ENCODE peak calls at places on chromosomes 2 and 18, in seven cellular contexts. A is fibroblast of lung, L is ovary, F is neural progenitor cell, T is GM12878, H is esophagus muscularis mucosa, M is adrenal gland. Y is an unnamed sample.

GRCh38 chr2:160952462-160952861 is 207.8 kb upstream of the TANK start:
- DNase-seq in T (no peak), L (no peak), M (peak; percentile 78), A (peak; percentile 79), H (no peak), F (peak; percentile 58), Y (peak; percentile 20)

GRCh38 chr2:236119476-236119875 is 48.7 kb downstream of the GBX2 start:
- DNase-seq in A (no peak), T (no peak), F (no peak), L (no peak), H (no peak), M (no peak), Y (no peak)

GRCh38 chr18:51195602-51196115 is 1.8 kb downstream of the MEX3C start:
- DNase-seq in H (no peak), L (no peak), A (peak; percentile 80), M (peak; percentile 30), T (no peak), F (peak; percentile 87), Y (peak; percentile 29)

GRCh38 chr2:239600650-239601049 is 199.8 kb upstream of the HDAC4 start:
- DNase-seq in T (no peak), M (no peak), H (no peak), A (no peak), F (no peak), L (no peak), Y (no peak)

GRCh38 chr18:5417342-5417741 is 121.8 kb upstream of the ZBTB14 start:
- DNase-seq in M (peak; percentile 49), F (no peak), H (no peak), A (peak; percentile 2), L (no peak), T (no peak), Y (no peak)

GRCh38 chr2:192749606-192750200 is 555.0 kb upstream of the TMEFF2 start:
- DNase-seq in L (no peak), H (no peak), T (no peak), M (no peak), A (peak; percentile 0), F (peak; percentile 38), Y (no peak)

GRCh38 chr18:75066936-75067335 is 142.0 kb downstream of the PTGR3 start:
- DNase-seq in L (no peak), H (no peak), F (no peak), T (no peak), M (peak; percentile 11), A (no peak), Y (no peak)

GRCh38 chr18:69845588-69846506 is 101.8 kb downstream of the CD226 start:
- DNase-seq in H (no peak), A (peak; percentile 15), L (no peak), F (no peak), M (no peak), T (no peak), Y (peak; percentile 12)

GRCh38 chr18:5895300-5895885 is at the start of gene TMEM200C:
- DNase-seq in F (peak; percentile 90), T (no peak), A (peak; percentile 49), L (peak; percentile 40), M (peak; percentile 37), H (no peak), Y (no peak)

GRCh38 chr18:28961669-28962228 is 784.8 kb upstream of the CDH2 start:
- DNase-seq in H (no peak), A (peak; percentile 6), T (no peak), M (no peak), F (peak; percentile 73), L (no peak), Y (no peak)

GRCh38 chr2:119025762-119026351 is 83.9 kb downstream of the MARCO start:
- DNase-seq in M (no peak), A (no peak), T (no peak), F (no peak), H (peak; percentile 90), L (no peak), Y (no peak)

GRCh38 chr2:29071032-29071975 is 3.0 kb downstream of the PCARE start:
- DNase-seq in H (no peak), L (no peak), T (no peak), A (no peak), M (no peak), F (no peak), Y (no peak)

GRCh38 chr2:30770791-30771190 is 36.5 kb downstream of the CAPN13 start:
- DNase-seq in F (no peak), H (peak; percentile 89), T (no peak), A (no peak), L (no peak), M (no peak), Y (no peak)

GRCh38 chr2:30300456-30301221 is 69.3 kb downstream of the LBH start:
- DNase-seq in M (peak; percentile 8), F (peak; percentile 12), H (no peak), L (no peak), A (peak; percentile 93), T (no peak), Y (no peak)

GRCh38 chr18:60020107-60020925 is 120.5 kb downstream of the PMAIP1 start:
- DNase-seq in F (peak; percentile 1), T (no peak), H (no peak), A (peak; percentile 60), L (no peak), M (no peak), Y (no peak)

GRCh38 chr18:10343778-10344177 is 110.7 kb upstream of the APCDD1 start:
- DNase-seq in A (no peak), M (no peak), T (no peak), H (peak; percentile 79), L (no peak), F (no peak), Y (no peak)

GRCh38 chr2:191215666-191216065 is 29.5 kb upstream of the MYO1B start:
- DNase-seq in H (no peak), A (no peak), L (no peak), T (no peak), M (no peak), F (no peak), Y (no peak)

GRCh38 chr2:81481994-81482368 is 1177.4 kb upstream of the LRRTM1 start:
- DNase-seq in F (no peak), A (no peak), T (no peak), M (peak; percentile 6), L (no peak), H (no peak), Y (no peak)

GRCh38 chr18:47969851-47970250 is 39.4 kb upstream of the SMAD2 start:
- DNase-seq in H (no peak), F (no peak), L (no peak), A (peak; percentile 65), M (no peak), T (no peak), Y (no peak)

GRCh38 chr2:230586328-230586982 is 126.2 kb upstream of the CAB39 start:
- DNase-seq in F (no peak), M (no peak), A (peak; percentile 34), L (no peak), H (no peak), T (no peak), Y (no peak)

GRCh38 chr2:199682001-199682400 is 169.0 kb downstream of the FTCDNL1 start:
- DNase-seq in T (no peak), A (no peak), F (no peak), L (no peak), M (no peak), H (no peak), Y (no peak)

GRCh38 chr2:199684832-199685231 is 166.2 kb downstream of the FTCDNL1 start:
- DNase-seq in A (no peak), F (no peak), H (no peak), M (no peak), T (no peak), L (no peak), Y (no peak)

GRCh38 chr2:199680482-199680881 is 170.5 kb downstream of the FTCDNL1 start:
- DNase-seq in A (no peak), L (no peak), F (no peak), T (no peak), M (no peak), H (no peak), Y (no peak)

GRCh38 chr2:199685669-199686068 is 165.3 kb downstream of the FTCDNL1 start:
- DNase-seq in M (no peak), H (no peak), T (no peak), F (no peak), L (no peak), A (no peak), Y (no peak)

GRCh38 chr2:199684168-199684567 is 166.8 kb downstream of the FTCDNL1 start:
- DNase-seq in F (no peak), L (no peak), M (no peak), A (no peak), T (no peak), H (no peak), Y (no peak)
- TF ChIP-seq CTCF in F (peak; percentile 26), L (no peak), M (no peak), A (no peak), T (no peak), H (no peak), Y (no peak)

GRCh38 chr18:76994086-76994654 is 138.4 kb downstream of the MBP start:
- DNase-seq in A (no peak), L (no peak), F (no peak), M (no peak), T (no peak), H (no peak), Y (no peak)
- H3K27ac ChIP-seq in A (no peak overlapping the region), L (no peak overlapping the region), F (no peak overlapping the region), M (no peak overlapping the region), T (no peak overlapping the region), H (no peak overlapping the region), Y (no peak overlapping the region)

DNA sequence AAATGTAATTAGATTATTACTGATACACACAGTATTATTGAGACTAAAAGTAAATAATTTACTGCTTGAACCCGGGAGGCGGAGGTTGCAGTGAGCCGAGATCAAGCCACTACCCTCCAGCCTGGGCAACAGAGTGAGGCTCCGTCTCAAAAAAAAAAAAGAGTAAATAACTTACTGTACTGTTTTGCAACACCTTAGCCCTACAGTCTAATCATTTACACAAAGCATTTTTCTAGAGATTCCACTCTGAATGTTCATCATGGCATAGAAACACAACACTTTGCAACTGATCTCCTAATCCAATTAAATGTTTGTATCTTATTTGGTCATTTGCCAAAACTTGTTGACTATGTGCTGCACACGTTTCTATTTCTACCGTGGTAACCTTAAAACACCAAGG is 23.4 kb upstream of the RMP24 start:
- DNase-seq in M (no peak), A (no peak), F (no peak), T (no peak), H (no peak), L (no peak), Y (no peak)
- TF ChIP-seq CTCF in M (no peak), A (no peak), F (no peak), T (no peak), H (no peak), L (no peak), Y (no peak)

GRCh38 chr2:205769879-205770278 is 87.6 kb downstream of the NRP2 start:
- DNase-seq in L (no peak), H (no peak), M (no peak), A (peak; percentile 46), F (no peak), T (no peak), Y (no peak)
- H3K27ac ChIP-seq in L (no peak overlapping the region), H (peak overlapping the region; percentile 94), M (no peak overlapping the region), A (no peak overlapping the region), F (no peak overlapping the region), T (no peak overlapping the region), Y (peak overlapping the region; percentile 68)

GRCh38 chr2:13413989-13414388 is 697.3 kb downstream of the TRIB2 start:
- DNase-seq in T (no peak), M (no peak), L (no peak), A (no peak), F (no peak), H (no peak), Y (no peak)
- TF ChIP-seq CTCF in T (no peak), M (no peak), L (no peak), A (no peak), F (no peak), H (no peak), Y (no peak)

GRCh38 chr2:164496881-164497280 is 124.4 kb downstream of the GRB14 start:
- DNase-seq in A (no peak), L (no peak), M (no peak), H (no peak), F (no peak), T (no peak), Y (no peak)
- H3K27ac ChIP-seq in A (no peak overlapping the region), L (no peak overlapping the region), M (no peak overlapping the region), H (no peak overlapping the region), F (no peak overlapping the region), T (no peak overlapping the region), Y (no peak overlapping the region)

Y was measured in transverse colon.